ENCODE peak calls at places on chromosomes 16 and 17, in eight cellular contexts. U is stimulated activated CD4-positive, alpha-beta T cell treated with anti-CD3 and anti-CD28 coated beads, Interleukin-4, amount 100 ng/mL, for 24 hours; Q is cardiac muscle cell; S is memory B cell; A is cardiac fibroblast; G is HFFc6; I is Kasumi-1; W is A549. O is an unnamed sample.

GRCh38 chr17:40563371-40564052 is 1.8 kb downstream of the CCR7 start:
- DNase-seq in U (peak), Q (no peak), S (no peak), A (no peak), G (no peak), I (no peak), W (no peak), O (no peak)

GRCh38 chr17:2259769-2260536 is 43.6 kb downstream of the SMG6 start:
- DNase-seq in U (peak), Q (no peak), S (no peak), A (no peak), G (no peak), I (no peak), W (no peak), O (peak)

GRCh38 chr17:66737524-66737923 is 97.4 kb upstream of the CACNG5 start:
- DNase-seq in U (no peak), Q (peak), S (no peak), A (peak), G (no peak), I (no peak), W (no peak), O (no peak)

GRCh38 chr17:40582328-40582901 is 17.1 kb upstream of the CCR7 start:
- DNase-seq in U (peak), Q (no peak), S (peak), A (no peak), G (no peak), I (peak), W (no peak), O (no peak)

GRCh38 chr17:77332981-77333685 is 192.4 kb downstream of the SEC14L1 start:
- DNase-seq in U (peak), Q (no peak), S (no peak), A (peak), G (peak), I (no peak), W (no peak), O (peak)

GRCh38 chr17:60079401-60079861 is 710 bp upstream of the HEATR6 start:
- DNase-seq in U (no peak), Q (peak), S (no peak), A (peak), G (peak), I (peak), W (peak), O (peak)

GRCh38 chr16:69717066-69717465 is 9.3 kb downstream of the NQO1 start:
- DNase-seq in U (no peak), Q (no peak), S (no peak), A (no peak), G (no peak), I (no peak), W (no peak), O (no peak)

GRCh38 chr17:72826602-72827001 is 265.9 kb downstream of the SLC39A11 start:
- DNase-seq in U (no peak), Q (no peak), S (no peak), A (no peak), G (peak), I (no peak), W (peak), O (peak)

GRCh38 chr17:8502100-8502499 is 66.4 kb downstream of the NDEL1 start:
- DNase-seq in U (no peak), Q (no peak), S (no peak), A (no peak), G (no peak), I (no peak), W (no peak), O (no peak)

GRCh38 chr16:67399218-67399733 is 6.0 kb upstream of the TPPP3 start:
- DNase-seq in U (peak), Q (peak), S (peak), A (peak), G (no peak), I (peak), W (peak), O (no peak)

GRCh38 chr16:648071-648785 is 937 bp upstream of the WDR90 start:
- DNase-seq in U (peak), Q (peak), S (no peak), A (peak), G (no peak), I (peak), W (no peak), O (peak)

GRCh38 chr16:16042076-16042475 is 92.7 kb downstream of the ABCC1 start:
- DNase-seq in U (no peak), Q (peak), S (no peak), A (peak), G (peak), I (no peak), W (no peak), O (peak)

GRCh38 chr17:3512512-3513171 is 36.8 kb downstream of the ASPA start:
- DNase-seq in U (no peak), Q (peak), S (no peak), A (peak), G (peak), I (no peak), W (no peak), O (peak)

GRCh38 chr16:68408967-68409366 is 39.3 kb downstream of the SMPD3 start:
- DNase-seq in U (no peak), Q (no peak), S (no peak), A (no peak), G (no peak), I (no peak), W (no peak), O (no peak)

GRCh38 chr16:50627419-50627818 is 53.7 kb downstream of the SNX20 start:
- DNase-seq in U (peak), Q (peak), S (peak), A (peak), G (peak), I (peak), W (no peak), O (no peak)

GRCh38 chr17:82098939-82099765 is 1.1 kb upstream of the FASN start:
- DNase-seq in U (no peak), Q (no peak), S (no peak), A (no peak), G (no peak), I (no peak), W (no peak), O (no peak)

GRCh38 chr17:63349478-63350000 is 96.6 kb downstream of the CYB561 start:
- DNase-seq in U (no peak), Q (no peak), S (no peak), A (peak), G (peak), I (no peak), W (no peak), O (peak)

GRCh38 chr17:79834575-79835469 is 4.4 kb downstream of the CBX4 start:
- DNase-seq in U (peak), Q (peak), S (no peak), A (no peak), G (no peak), I (no peak), W (no peak), O (no peak)

GRCh38 chr17:40341808-40342574 is 22.5 kb downstream of the GJD3 start:
- DNase-seq in U (no peak), Q (peak), S (no peak), A (peak), G (peak), I (no peak), W (peak), O (peak)

GRCh38 chr17:30297715-30298114 is 6.0 kb upstream of the BLMH start:
- DNase-seq in U (no peak), Q (no peak), S (no peak), A (no peak), G (no peak), I (no peak), W (no peak), O (no peak)

GRCh38 chr17:47705536-47706481 is 11.8 kb downstream of the TBKBP1 start:
- DNase-seq in U (peak), Q (no peak), S (no peak), A (no peak), G (no peak), I (no peak), W (no peak), O (no peak)

GRCh38 chr16:17222756-17223411 is 247.9 kb downstream of the XYLT1 start:
- DNase-seq in U (no peak), Q (peak), S (no peak), A (peak), G (no peak), I (no peak), W (no peak), O (no peak)

GRCh38 chr17:17181666-17182600 is 24.2 kb downstream of the PLD6 start:
- DNase-seq in U (peak), Q (no peak), S (no peak), A (no peak), G (no peak), I (no peak), W (no peak), O (no peak)

GRCh38 chr16:27310576-27311448 is 3.0 kb upstream of the IL4R start:
- DNase-seq in U (no peak), Q (no peak), S (no peak), A (peak), G (no peak), I (no peak), W (no peak), O (no peak)

GRCh38 chr17:47204722-47205418 is 4.3 kb upstream of the MYL4 start:
- DNase-seq in U (peak), Q (no peak), S (peak), A (no peak), G (peak), I (peak), W (no peak), O (peak)